ENCODE peak calls at places on chromosome 9, in four cellular contexts. One of them, this sample, is unnamed.
A peak's percentile ranks its signal among the peaks of the same experiment; 100 is the strongest.

GRCh38 chr9:95477885-95478790 is 38.6 kb downstream of the PTCH1 start:
- DNase-seq in fibroblast of lung: no peak
- DNase-seq in testis: no peak
- DNase-seq in CD8-positive, alpha-beta memory T cell: no peak
- DNase-seq in this sample: no peak

GRCh38 chr9:82810902-82811301 is 252.0 kb downstream of the RASEF start:
- DNase-seq in fibroblast of lung: peak; percentile 92
- DNase-seq in testis: no peak
- DNase-seq in CD8-positive, alpha-beta memory T cell: no peak
- DNase-seq in this sample: no peak

GRCh38 chr9:134101623-134102149 is 33.9 kb upstream of the BRD3 start:
- DNase-seq in fibroblast of lung: no peak
- DNase-seq in testis: no peak
- DNase-seq in CD8-positive, alpha-beta memory T cell: no peak
- DNase-seq in this sample: no peak

GRCh38 chr9:83007521-83008300 is 55.2 kb downstream of the RASEF start:
- DNase-seq in fibroblast of lung: no peak
- DNase-seq in testis: no peak
- DNase-seq in CD8-positive, alpha-beta memory T cell: no peak
- DNase-seq in this sample: no peak

GRCh38 chr9:104948277-104948676 is 20.3 kb upstream of the ABCA1 start:
- DNase-seq in fibroblast of lung: no peak
- DNase-seq in testis: no peak
- DNase-seq in CD8-positive, alpha-beta memory T cell: no peak
- DNase-seq in this sample: no peak

GRCh38 chr9:20729545-20729944 is 45.5 kb downstream of the FOCAD start:
- DNase-seq in fibroblast of lung: peak; percentile 64
- DNase-seq in testis: no peak
- DNase-seq in CD8-positive, alpha-beta memory T cell: no peak
- DNase-seq in this sample: no peak

GRCh38 chr9:129319076-129319937 is 141.2 kb upstream of the IER5L start:
- DNase-seq in fibroblast of lung: no peak
- DNase-seq in testis: peak; percentile 15
- DNase-seq in CD8-positive, alpha-beta memory T cell: no peak
- DNase-seq in this sample: no peak

GRCh38 chr9:5301544-5301943 is 3.0 kb downstream of the RLN2 start:
- DNase-seq in fibroblast of lung: no peak
- DNase-seq in testis: no peak
- DNase-seq in CD8-positive, alpha-beta memory T cell: no peak
- DNase-seq in this sample: no peak

GRCh38 chr9:113313276-113313675 is 10.1 kb upstream of the RNF183 start:
- DNase-seq in fibroblast of lung: no peak
- DNase-seq in testis: no peak
- DNase-seq in CD8-positive, alpha-beta memory T cell: no peak
- DNase-seq in this sample: no peak

GRCh38 chr9:89756891-89757537 is 152.2 kb downstream of the GADD45G start:
- DNase-seq in fibroblast of lung: no peak
- DNase-seq in testis: peak; percentile 52
- DNase-seq in CD8-positive, alpha-beta memory T cell: no peak
- DNase-seq in this sample: no peak

GRCh38 chr9:69916950-69917349 is 96.3 kb downstream of the CFAP95 start:
- DNase-seq in fibroblast of lung: no peak
- DNase-seq in testis: no peak
- DNase-seq in CD8-positive, alpha-beta memory T cell: no peak
- DNase-seq in this sample: no peak

GRCh38 chr9:19926774-19927173 is 137.9 kb upstream of the SLC24A2 start:
- DNase-seq in fibroblast of lung: no peak
- DNase-seq in testis: no peak
- DNase-seq in CD8-positive, alpha-beta memory T cell: no peak
- DNase-seq in this sample: no peak

GRCh38 chr9:113570749-113571711 is 107.5 kb downstream of the RGS3 start:
- DNase-seq in fibroblast of lung: peak; percentile 21
- DNase-seq in testis: peak; percentile 10
- DNase-seq in CD8-positive, alpha-beta memory T cell: no peak
- DNase-seq in this sample: no peak

GRCh38 chr9:126206099-126206498 is 120.5 kb upstream of the MVB12B start:
- DNase-seq in fibroblast of lung: no peak
- DNase-seq in testis: no peak
- DNase-seq in CD8-positive, alpha-beta memory T cell: no peak
- DNase-seq in this sample: no peak

GRCh38 chr9:112764344-112764743 is 13.8 kb downstream of the SNX30 start:
- DNase-seq in fibroblast of lung: peak; percentile 91
- DNase-seq in testis: peak; percentile 74
- DNase-seq in CD8-positive, alpha-beta memory T cell: no peak
- DNase-seq in this sample: no peak

GRCh38 chr9:70865471-70865870 is 255.9 kb downstream of the TRPM3 start:
- DNase-seq in fibroblast of lung: no peak
- DNase-seq in testis: no peak
- DNase-seq in CD8-positive, alpha-beta memory T cell: no peak
- DNase-seq in this sample: no peak

GRCh38 chr9:112854657-112855056 is 36.0 kb downstream of the SLC46A2 start:
- DNase-seq in fibroblast of lung: no peak
- DNase-seq in testis: no peak
- DNase-seq in CD8-positive, alpha-beta memory T cell: no peak
- DNase-seq in this sample: no peak

GRCh38 chr9:38713426-38713825 is 6.5 kb downstream of the FAM240B start:
- DNase-seq in fibroblast of lung: peak; percentile 72
- DNase-seq in testis: no peak
- DNase-seq in CD8-positive, alpha-beta memory T cell: no peak
- DNase-seq in this sample: no peak

GRCh38 chr9:6055213-6055612 is 39.8 kb upstream of the RANBP6 start:
- DNase-seq in fibroblast of lung: peak; percentile 85
- DNase-seq in testis: peak; percentile 77
- DNase-seq in CD8-positive, alpha-beta memory T cell: peak; percentile 46
- DNase-seq in this sample: peak; percentile 25

GRCh38 chr9:4080889-4081548 is 218.8 kb downstream of the GLIS3 start:
- DNase-seq in fibroblast of lung: no peak
- DNase-seq in testis: no peak
- DNase-seq in CD8-positive, alpha-beta memory T cell: no peak
- DNase-seq in this sample: peak; percentile 10

GRCh38 chr9:31608413-31608812 is 776.0 kb upstream of the ACO1 start:
- DNase-seq in fibroblast of lung: peak; percentile 59
- DNase-seq in testis: no peak
- DNase-seq in CD8-positive, alpha-beta memory T cell: no peak
- DNase-seq in this sample: no peak

GRCh38 chr9:68427216-68427994 is 71.0 kb downstream of the PGM5 start:
- DNase-seq in fibroblast of lung: no peak
- DNase-seq in testis: no peak
- DNase-seq in CD8-positive, alpha-beta memory T cell: no peak
- DNase-seq in this sample: no peak

GRCh38 chr9:69785757-69786156 is 25.9 kb upstream of the PTAR1 start:
- DNase-seq in fibroblast of lung: peak; percentile 44
- DNase-seq in testis: no peak
- DNase-seq in CD8-positive, alpha-beta memory T cell: no peak
- DNase-seq in this sample: no peak

GRCh38 chr9:87644659-87645058 is 81.3 kb upstream of the CTSL start:
- DNase-seq in fibroblast of lung: peak; percentile 15
- DNase-seq in testis: no peak
- DNase-seq in CD8-positive, alpha-beta memory T cell: no peak
- DNase-seq in this sample: no peak

GRCh38 chr9:114372971-114373591 is 14.7 kb downstream of the AKNA start:
- DNase-seq in fibroblast of lung: no peak
- DNase-seq in testis: peak; percentile 42
- DNase-seq in CD8-positive, alpha-beta memory T cell: peak; percentile 94
- DNase-seq in this sample: no peak

GRCh38 chr9:71647094-71647591 is 121.2 kb downstream of the CEMIP2 start:
- DNase-seq in fibroblast of lung: peak; percentile 91
- DNase-seq in testis: peak; percentile 61
- DNase-seq in CD8-positive, alpha-beta memory T cell: peak; percentile 19
- DNase-seq in this sample: no peak

GRCh38 chr9:22097712-22098111 is 88.6 kb upstream of the CDKN2B start:
- DNase-seq in fibroblast of lung: peak; percentile 93
- DNase-seq in testis: no peak
- DNase-seq in CD8-positive, alpha-beta memory T cell: no peak
- DNase-seq in this sample: no peak

GRCh38 chr9:127450831-127451680 is at the start of the genes LRSAM1 and RPL12:
- DNase-seq in fibroblast of lung: peak; percentile 86
- DNase-seq in testis: peak; percentile 98
- DNase-seq in CD8-positive, alpha-beta memory T cell: peak; percentile 97
- DNase-seq in this sample: peak; percentile 97

GRCh38 chr9:127450170-127450830 is 906 bp downstream of the RPL12 start:
- DNase-seq in fibroblast of lung: no peak
- DNase-seq in testis: peak; percentile 20
- DNase-seq in CD8-positive, alpha-beta memory T cell: no peak
- DNase-seq in this sample: no peak

GRCh38 chr9:127455299-127455992 is 4.1 kb downstream of the LRSAM1 start:
- DNase-seq in fibroblast of lung: no peak
- DNase-seq in testis: peak; percentile 34
- DNase-seq in CD8-positive, alpha-beta memory T cell: no peak
- DNase-seq in this sample: no peak

GRCh38 chr9:127451681-127452480 is 571 bp downstream of the LRSAM1 start:
- DNase-seq in fibroblast of lung: peak; percentile 49
- DNase-seq in testis: no peak
- DNase-seq in CD8-positive, alpha-beta memory T cell: peak; percentile 29
- DNase-seq in this sample: peak; percentile 66

DNA sequence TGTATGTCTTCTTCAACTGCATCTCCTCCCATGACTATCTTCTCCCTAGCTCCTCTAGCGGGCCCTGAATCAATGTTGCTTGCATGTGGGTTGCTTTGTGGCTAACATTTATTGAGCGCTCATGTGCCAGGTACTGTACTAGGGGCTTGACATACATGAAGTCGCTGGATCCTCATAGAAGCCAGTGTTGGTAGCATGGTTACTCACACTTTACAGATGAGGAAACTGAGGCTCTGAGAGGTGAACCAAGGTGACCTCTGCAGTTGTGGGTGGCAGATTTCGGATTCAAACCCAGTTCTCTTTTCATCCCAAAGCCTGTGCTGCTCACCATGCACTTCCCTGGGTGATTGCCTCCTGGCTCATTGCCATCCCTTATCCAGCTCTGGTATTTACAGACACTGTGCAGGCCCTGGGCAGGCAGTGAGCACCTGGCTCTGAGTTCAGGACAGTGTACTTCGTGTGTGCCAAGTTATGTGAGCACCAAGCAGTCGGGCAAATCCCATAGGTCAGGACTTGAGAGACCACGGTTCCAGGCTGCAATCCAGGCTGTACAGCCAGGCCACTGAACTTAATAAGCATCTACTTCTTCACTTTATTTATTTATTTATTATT is 1.3 kb downstream of the LRSAM1 start:
- DNase-seq in fibroblast of lung: peak; percentile 45
- DNase-seq in testis: peak; percentile 23
- DNase-seq in CD8-positive, alpha-beta memory T cell: no peak
- DNase-seq in this sample: peak; percentile 87
- H3K4me3 ChIP-seq in fibroblast of lung: peak overlapping the region; percentile 92
- H3K4me3 ChIP-seq in testis: no peak overlapping the region
- H3K4me3 ChIP-seq in CD8-positive, alpha-beta memory T cell: peak overlapping the region; percentile 98
- H3K4me3 ChIP-seq in this sample: peak overlapping the region; percentile 94

GRCh38 chr9:79263666-79264460 is 307.9 kb upstream of the TLE4 start:
- DNase-seq in fibroblast of lung: peak; percentile 75
- DNase-seq in testis: no peak
- DNase-seq in CD8-positive, alpha-beta memory T cell: no peak
- DNase-seq in this sample: peak; percentile 46

GRCh38 chr9:79264511-79265448 is 307.0 kb upstream of the TLE4 start:
- DNase-seq in fibroblast of lung: peak; percentile 18
- DNase-seq in testis: no peak
- DNase-seq in CD8-positive, alpha-beta memory T cell: no peak
- DNase-seq in this sample: no peak

GRCh38 chr9:79266986-79267385 is 304.8 kb upstream of the TLE4 start:
- DNase-seq in fibroblast of lung: peak; percentile 5
- DNase-seq in testis: no peak
- DNase-seq in CD8-positive, alpha-beta memory T cell: no peak
- DNase-seq in this sample: no peak
- H3K36me3 ChIP-seq in fibroblast of lung: no peaks in the 10 kb centered on the region
- H3K36me3 ChIP-seq in testis: no peaks in the 10 kb centered on the region
- H3K36me3 ChIP-seq in CD8-positive, alpha-beta memory T cell: no peaks in the 10 kb centered on the region
- H3K36me3 ChIP-seq in this sample: no peaks in the 10 kb centered on the region

DNA sequence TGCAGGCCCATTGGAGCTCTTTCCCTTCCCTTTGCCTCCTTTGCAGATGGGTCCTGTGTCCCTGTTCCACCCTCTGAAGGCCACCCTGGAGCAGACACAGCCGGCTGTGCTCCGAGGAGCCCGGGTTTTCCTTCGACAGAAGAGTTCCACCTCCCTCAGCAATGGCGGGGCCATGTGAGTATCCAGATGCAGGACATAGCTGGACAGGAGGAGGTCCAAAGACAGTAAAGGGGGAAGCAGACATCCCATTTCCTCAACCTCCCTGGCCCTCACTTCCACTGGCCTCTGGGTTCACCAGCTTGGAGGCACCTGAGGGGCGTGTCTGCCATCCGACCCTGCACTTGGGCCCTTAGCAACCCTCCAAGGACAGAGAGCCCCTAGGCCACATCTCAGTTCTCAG is 237.9 kb downstream of the CACNA1B start:
- DNase-seq in fibroblast of lung: no peak
- DNase-seq in testis: no peak
- DNase-seq in CD8-positive, alpha-beta memory T cell: no peak
- DNase-seq in this sample: no peak
- H3K9me3 ChIP-seq in fibroblast of lung: no peaks in the 10 kb centered on the region
- H3K9me3 ChIP-seq in testis: no peaks in the 10 kb centered on the region
- H3K9me3 ChIP-seq in CD8-positive, alpha-beta memory T cell: no peaks in the 10 kb centered on the region
- H3K9me3 ChIP-seq in this sample: no peaks in the 10 kb centered on the region

GRCh38 chr9:96691326-96691725 is 36.2 kb upstream of the PRXL2C start:
- DNase-seq in fibroblast of lung: no peak
- DNase-seq in testis: no peak
- DNase-seq in CD8-positive, alpha-beta memory T cell: no peak
- DNase-seq in this sample: no peak

GRCh38 chr9:96688745-96689464 is 33.8 kb upstream of the PRXL2C start:
- DNase-seq in fibroblast of lung: no peak
- DNase-seq in testis: no peak
- DNase-seq in CD8-positive, alpha-beta memory T cell: no peak
- DNase-seq in this sample: no peak

GRCh38 chr9:96686638-96687335 is 31.7 kb upstream of the PRXL2C start:
- DNase-seq in fibroblast of lung: peak; percentile 80
- DNase-seq in testis: peak; percentile 89
- DNase-seq in CD8-positive, alpha-beta memory T cell: peak; percentile 79
- DNase-seq in this sample: peak; percentile 26

DNA sequence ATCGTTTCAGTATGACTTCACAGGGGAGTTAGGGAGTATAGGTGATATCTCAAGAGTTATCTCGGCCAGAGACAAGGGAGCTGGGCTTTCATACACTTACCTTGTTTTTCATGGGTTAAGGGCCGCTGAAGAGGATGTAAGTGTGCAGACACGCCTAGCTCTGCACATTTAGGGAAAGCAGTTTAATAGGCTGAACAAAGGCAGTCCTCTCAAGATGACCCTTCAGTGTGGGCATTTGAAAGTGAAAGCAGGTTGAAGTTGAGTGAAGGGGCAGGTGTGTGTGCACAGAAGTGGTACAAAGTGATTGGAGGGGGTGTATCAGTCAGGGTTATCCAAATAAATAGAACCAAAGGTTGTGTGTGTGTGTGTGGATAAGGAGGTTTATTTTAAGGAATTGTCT is 33.1 kb upstream of the PRXL2C start:
- DNase-seq in fibroblast of lung: no peak
- DNase-seq in testis: no peak
- DNase-seq in CD8-positive, alpha-beta memory T cell: no peak
- DNase-seq in this sample: no peak
- H3K4me3 ChIP-seq in fibroblast of lung: no peak overlapping the region
- H3K4me3 ChIP-seq in testis: no peak overlapping the region
- H3K4me3 ChIP-seq in CD8-positive, alpha-beta memory T cell: no peak overlapping the region
- H3K4me3 ChIP-seq in this sample: no peak overlapping the region

DNA sequence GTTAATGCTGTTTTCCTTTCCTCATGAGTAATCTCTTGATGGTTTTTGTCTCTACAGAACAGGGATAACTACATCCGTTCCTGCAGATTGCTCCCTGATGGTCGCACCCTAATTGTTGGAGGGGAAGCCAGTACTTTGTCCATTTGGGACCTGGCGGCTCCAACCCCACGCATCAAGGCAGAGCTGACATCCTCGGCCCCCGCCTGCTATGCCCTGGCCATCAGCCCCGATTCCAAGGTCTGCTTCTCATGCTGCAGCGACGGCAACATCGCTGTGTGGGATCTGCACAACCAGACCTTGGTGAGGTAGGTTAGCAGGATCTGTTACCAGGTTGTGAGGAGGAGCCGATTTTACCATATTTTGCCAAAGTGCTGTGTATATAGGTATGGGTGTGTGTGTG is 148.2 kb downstream of the TLE4 start:
- DNase-seq in fibroblast of lung: no peak
- DNase-seq in testis: no peak
- DNase-seq in CD8-positive, alpha-beta memory T cell: no peak
- DNase-seq in this sample: peak; percentile 82
- H3K36me3 ChIP-seq in fibroblast of lung: peaks cover 1% of the 10 kb centered on the region
- H3K36me3 ChIP-seq in testis: no peaks in the 10 kb centered on the region
- H3K36me3 ChIP-seq in CD8-positive, alpha-beta memory T cell: peaks cover 45% of the 10 kb centered on the region
- H3K36me3 ChIP-seq in this sample: peaks cover 90% of the 10 kb centered on the region

This sample was measured in BE2C.